ENCODE peak calls at places on chromosomes 13 and 19, in five cellular contexts. C, M, V, P and Y are unnamed samples.

GRCh38 chr19:35292421-35292820 is 460 bp downstream of the MAG start:
- DNase-seq in C (no peak), M (no peak), V (no peak), P (no peak), Y (no peak)

GRCh38 chr13:99083976-99084375 is 106.1 kb upstream of the DOCK9 start:
- DNase-seq in C (no peak), M (no peak), V (no peak), P (no peak), Y (no peak)

GRCh38 chr19:5154129-5154798 is 185.4 kb downstream of the KDM4B start:
- DNase-seq in C (no peak), M (peak), V (no peak), P (peak), Y (no peak)

GRCh38 chr13:112959206-112959605 is 9.8 kb upstream of the MCF2L start:
- DNase-seq in C (no peak), M (no peak), V (no peak), P (no peak), Y (peak)

GRCh38 chr19:48844472-48844871 is 8.2 kb upstream of the HSD17B14 start:
- DNase-seq in C (no peak), M (peak), V (no peak), P (no peak), Y (no peak)

GRCh38 chr19:46718157-46718933 is 1.4 kb upstream of the PRKD2 start:
- DNase-seq in C (no peak), M (peak), V (no peak), P (no peak), Y (no peak)

GRCh38 chr13:51764184-51765141 is 39.5 kb downstream of the DHRS12 start:
- DNase-seq in C (peak), M (peak), V (no peak), P (peak), Y (peak)

GRCh38 chr13:114118763-114119123 is 13.7 kb downstream of the RASA3 start:
- DNase-seq in C (peak), M (peak), V (no peak), P (no peak), Y (no peak)

GRCh38 chr19:46487802-46488445 is 7.7 kb downstream of the PNMA8B start:
- DNase-seq in C (peak), M (peak), V (no peak), P (peak), Y (peak)

GRCh38 chr19:3478409-3479176 is 1.7 kb downstream of the SMIM24 start:
- DNase-seq in C (no peak), M (no peak), V (no peak), P (no peak), Y (no peak)

GRCh38 chr19:42965204-42965603 is 28.2 kb upstream of the PSG7 start:
- DNase-seq in C (peak), M (peak), V (no peak), P (no peak), Y (no peak)

GRCh38 chr19:39077323-39077722 is 6.8 kb upstream of the ACP7 start:
- DNase-seq in C (no peak), M (no peak), V (no peak), P (no peak), Y (no peak)

GRCh38 chr19:55646889-55647731 is 902 bp upstream of the CCDC106 start:
- DNase-seq in C (no peak), M (peak), V (no peak), P (no peak), Y (no peak)

GRCh38 chr13:60019119-60019993 is 144.4 kb downstream of the DIAPH3 start:
- DNase-seq in C (no peak), M (no peak), V (no peak), P (no peak), Y (no peak)

GRCh38 chr19:6088677-6089063 is 21.6 kb downstream of the RFX2 start:
- DNase-seq in C (peak), M (peak), V (no peak), P (no peak), Y (no peak)

GRCh38 chr13:91228940-91229339 is 118.5 kb upstream of the MIR17HG start:
- DNase-seq in C (no peak), M (no peak), V (no peak), P (no peak), Y (no peak)

GRCh38 chr19:56477429-56478338 is 539 bp upstream of the ZNF667 start:
- DNase-seq in C (peak), M (peak), V (peak), P (peak), Y (peak)

GRCh38 chr19:3125900-3126524 is 9.8 kb upstream of the GNA15 start:
- DNase-seq in C (peak), M (peak), V (no peak), P (peak), Y (peak)

GRCh38 chr13:48730971-48731658 is 77.4 kb downstream of the CYSLTR2 start:
- DNase-seq in C (peak), M (peak), V (no peak), P (no peak), Y (no peak)

GRCh38 chr19:5046339-5047039 is 77.6 kb downstream of the KDM4B start:
- DNase-seq in C (peak), M (peak), V (no peak), P (peak), Y (no peak)

GRCh38 chr13:25213716-25214115 is 41.6 kb upstream of the AMER2 start:
- DNase-seq in C (no peak), M (peak), V (no peak), P (no peak), Y (no peak)

GRCh38 chr19:16889883-16890460 is 1.2 kb downstream of the F2RL3 start:
- DNase-seq in C (no peak), M (no peak), V (no peak), P (no peak), Y (no peak)

GRCh38 chr19:49552749-49553148 is 24.9 kb downstream of the RCN3 start:
- DNase-seq in C (no peak), M (no peak), V (no peak), P (no peak), Y (no peak)

GRCh38 chr13:62085832-62086231 is 670.2 kb upstream of the PCDH20 start:
- DNase-seq in C (no peak), M (no peak), V (no peak), P (no peak), Y (no peak)

GRCh38 chr13:100315522-100315921 is 226.6 kb downstream of the PCCA start:
- DNase-seq in C (no peak), M (no peak), V (no peak), P (no peak), Y (no peak)

GRCh38 chr13:100314132-100314910 is 225.4 kb downstream of the PCCA start:
- DNase-seq in C (no peak), M (no peak), V (no peak), P (no peak), Y (no peak)
- H3K4me3 ChIP-seq in C (no peak), M (no peak), V (no peak), P (no peak), Y (no peak)

DNA sequence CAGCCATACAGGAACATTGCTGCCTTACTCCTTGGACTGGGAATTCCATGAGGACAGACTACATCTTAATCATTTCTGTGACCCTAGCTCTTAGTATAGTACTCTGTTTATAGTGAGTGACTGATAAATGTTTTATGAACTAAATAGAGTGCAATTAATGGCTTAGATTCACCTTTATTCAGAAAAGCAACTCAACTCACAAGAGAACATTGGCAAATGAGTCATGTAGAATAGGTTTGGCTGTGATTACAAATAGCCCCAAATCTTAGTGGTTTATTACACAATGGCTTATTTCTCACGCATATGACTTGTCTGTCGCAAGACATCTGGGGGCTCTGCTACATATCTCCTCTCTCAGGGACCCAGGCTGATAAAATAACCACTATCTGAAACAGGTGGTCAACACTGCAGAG is 121.6 kb upstream of the KL start:
- DNase-seq in C (peak), M (peak), V (no peak), P (no peak), Y (no peak)
- H3K4me3 ChIP-seq in C (no peak), M (no peak), V (no peak), P (no peak), Y (no peak)

GRCh38 chr19:12984683-12985048 is 10.6 kb upstream of the NFIX start:
- DNase-seq in C (no peak), M (no peak), V (no peak), P (peak), Y (no peak)

GRCh38 chr19:12984143-12984627 is 11.1 kb upstream of the NFIX start:
- DNase-seq in C (no peak), M (peak), V (no peak), P (no peak), Y (no peak)

GRCh38 chr19:12982648-12983047 is 12.6 kb upstream of the NFIX start:
- DNase-seq in C (no peak), M (no peak), V (no peak), P (no peak), Y (no peak)

GRCh38 chr19:12983561-12984142 is 11.6 kb upstream of the NFIX start:
- DNase-seq in C (peak), M (peak), V (no peak), P (peak), Y (peak)

GRCh38 chr19:12983091-12983490 is 12.2 kb upstream of the NFIX start:
- DNase-seq in C (no peak), M (no peak), V (no peak), P (no peak), Y (no peak)
- H3K4me3 ChIP-seq in C (peak), M (peak), V (peak), P (no peak), Y (peak)

GRCh38 chr19:588758-589692 is 656 bp upstream of the HCN2 start:
- DNase-seq in C (no peak), M (peak), V (no peak), P (peak), Y (no peak)
- H3K4me3 ChIP-seq in C (no peak), M (no peak), V (peak), P (peak), Y (peak)

GRCh38 chr19:10418281-10419199 is 1.8 kb upstream of the PDE4A start:
- DNase-seq in C (no peak), M (peak), V (no peak), P (no peak), Y (no peak)

GRCh38 chr19:10416380-10417257 is 3.7 kb upstream of the PDE4A start:
- DNase-seq in C (peak), M (peak), V (peak), P (peak), Y (peak)

GRCh38 chr19:10416083-10416379 is 4.3 kb upstream of the PDE4A start:
- DNase-seq in C (no peak), M (no peak), V (no peak), P (no peak), Y (no peak)

GRCh38 chr19:10419200-10419645 is 1.1 kb upstream of the PDE4A start:
- DNase-seq in C (no peak), M (peak), V (no peak), P (peak), Y (no peak)

GRCh38 chr19:10417598-10418280 is 2.6 kb upstream of the PDE4A start:
- DNase-seq in C (no peak), M (no peak), V (no peak), P (no peak), Y (no peak)
- H3K4me3 ChIP-seq in C (no peak), M (no peak), V (no peak), P (no peak), Y (no peak)

GRCh38 chr19:1864480-1865171 is 1.2 kb upstream of the KLF16 start:
- DNase-seq in C (no peak), M (peak), V (no peak), P (peak), Y (peak)

GRCh38 chr19:1866693-1867358 is 3.4 kb upstream of the KLF16 start:
- DNase-seq in C (no peak), M (no peak), V (no peak), P (no peak), Y (no peak)

GRCh38 chr19:1867359-1867724 is 4.0 kb upstream of the KLF16 start:
- DNase-seq in C (no peak), M (no peak), V (no peak), P (no peak), Y (no peak)

GRCh38 chr19:1863638-1864479 is 480 bp upstream of the KLF16 start:
- DNase-seq in C (peak), M (peak), V (peak), P (peak), Y (peak)

DNA sequence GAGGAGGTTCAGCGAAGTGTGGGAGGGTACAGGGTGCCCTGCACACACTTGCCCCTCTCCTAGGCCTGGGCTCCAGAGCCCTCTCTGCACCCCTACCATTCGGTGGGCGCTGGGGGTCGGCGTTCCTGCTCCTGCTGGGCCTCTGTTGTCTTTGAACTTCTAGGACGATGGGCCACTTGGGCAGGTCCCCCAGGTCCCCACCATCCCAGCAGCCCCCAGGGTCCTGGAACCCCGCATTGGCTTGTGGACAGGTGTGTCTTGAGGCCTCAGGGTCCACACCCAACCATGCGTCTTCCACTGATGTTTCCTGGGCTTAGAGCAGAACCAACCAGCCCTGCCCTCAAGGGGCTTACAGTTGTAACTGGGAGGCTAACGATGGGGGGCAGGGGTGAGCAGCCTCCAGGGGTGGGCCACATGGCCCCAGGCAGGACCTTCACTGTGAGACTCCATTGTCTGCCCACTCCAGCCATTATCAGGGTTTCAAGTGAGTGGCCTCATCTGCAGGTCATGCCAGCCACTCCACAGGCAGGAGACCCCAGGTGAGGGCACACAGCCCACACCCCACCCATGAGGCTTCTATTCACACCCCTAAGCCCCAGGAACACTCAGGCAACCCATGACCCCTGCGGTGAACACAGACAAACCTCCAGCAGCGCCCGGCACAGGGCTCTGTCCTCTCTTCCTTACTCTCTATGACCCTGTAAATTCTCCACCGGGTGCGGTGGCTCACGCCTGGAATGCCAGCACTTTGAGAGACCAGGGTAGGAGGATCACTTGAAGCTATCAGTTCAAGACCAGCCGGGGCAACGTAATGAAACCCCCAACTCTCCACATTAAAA is 2.0 kb upstream of the KLF16 start:
- DNase-seq in C (no peak), M (no peak), V (no peak), P (no peak), Y (no peak)
- H3K4me3 ChIP-seq in C (peak), M (peak), V (peak), P (no peak), Y (peak)

DNA sequence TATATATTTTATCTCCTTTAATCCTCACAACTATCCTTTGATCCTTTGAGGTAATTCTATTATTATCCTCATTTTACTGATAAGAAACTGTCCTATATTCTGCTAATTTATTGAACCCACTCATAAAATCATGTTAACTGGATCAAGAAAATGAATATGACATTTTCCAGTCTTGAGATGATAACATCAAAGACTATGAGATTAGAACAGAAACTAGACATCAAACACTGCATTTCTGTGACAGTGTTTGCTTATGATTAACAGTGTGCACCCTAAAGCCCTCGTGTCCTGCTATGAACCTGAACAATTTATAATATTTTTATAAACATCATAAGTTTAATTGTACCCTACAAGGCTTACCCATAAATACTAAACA is 96.3 kb downstream of the TBC1D4 start:
- DNase-seq in C (no peak), M (no peak), V (no peak), P (no peak), Y (no peak)
- H3K4me3 ChIP-seq in C (no peak), M (no peak), V (no peak), P (no peak), Y (peak)

DNA sequence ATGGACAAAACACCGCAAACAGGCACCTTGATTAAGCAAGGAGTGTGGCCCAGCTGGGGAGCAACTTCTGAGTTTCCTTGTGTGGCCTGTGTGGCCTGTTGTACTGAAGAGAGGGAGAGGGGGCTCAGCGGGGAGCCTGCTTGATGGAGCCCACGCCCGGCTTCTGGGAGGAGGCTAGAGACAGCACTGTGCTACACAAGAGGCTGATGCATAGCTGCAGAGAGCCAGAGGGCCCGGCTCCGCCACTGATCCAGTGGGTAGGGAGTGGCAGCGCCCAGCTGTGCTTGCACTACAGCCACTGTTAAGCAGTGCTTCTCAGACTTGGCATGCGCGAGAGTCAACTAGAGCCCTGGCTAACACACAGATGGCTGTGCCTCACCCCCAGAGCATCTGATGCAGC is 19.0 kb downstream of the LYL1 start:
- DNase-seq in C (no peak), M (no peak), V (no peak), P (no peak), Y (no peak)
- H3K4me3 ChIP-seq in C (no peak), M (no peak), V (no peak), P (no peak), Y (no peak)